ENCODE peak calls at places on chromosome 4, in six cellular contexts. L, X, R, V, W and Q are unnamed samples.

GRCh38 chr4:78242071-78242470 is 184.9 kb downstream of the FRAS1 start:
- DNase-seq in L (no peak), X (no peak), R (no peak), V (no peak), W (no peak), Q (no peak)

GRCh38 chr4:80189956-80190671 is 7.2 kb upstream of the PRDM8 start:
- DNase-seq in L (no peak), X (no peak), R (no peak), V (no peak), W (no peak), Q (no peak)

GRCh38 chr4:78684196-78685079 is 91.7 kb upstream of the BMP2K start:
- DNase-seq in L (no peak), X (no peak), R (no peak), V (no peak), W (no peak), Q (no peak)

GRCh38 chr4:98793658-98794057 is 135.2 kb upstream of the TSPAN5 start:
- DNase-seq in L (no peak), X (no peak), R (no peak), V (no peak), W (no peak), Q (no peak)

GRCh38 chr4:176343286-176343685 is 23.5 kb downstream of the SPCS3 start:
- DNase-seq in L (no peak), X (no peak), R (no peak), V (no peak), W (no peak), Q (no peak)

GRCh38 chr4:24598025-24598424 is 13.7 kb upstream of the DHX15 start:
- DNase-seq in L (peak), X (no peak), R (no peak), V (no peak), W (no peak), Q (no peak)

GRCh38 chr4:173121044-173121685 is 47.4 kb upstream of the GALNT7 start:
- DNase-seq in L (peak), X (no peak), R (no peak), V (no peak), W (no peak), Q (no peak)

GRCh38 chr4:86306816-86307215 is 53.0 kb downstream of the MAPK10 start:
- DNase-seq in L (no peak), X (no peak), R (no peak), V (no peak), W (no peak), Q (no peak)

GRCh38 chr4:3374011-3374645 is 67.6 kb upstream of the HGFAC start:
- DNase-seq in L (no peak), X (no peak), R (no peak), V (no peak), W (no peak), Q (no peak)

GRCh38 chr4:38279650-38280322 is 319.6 kb downstream of the PTTG2 start:
- DNase-seq in L (no peak), X (no peak), R (no peak), V (no peak), W (no peak), Q (no peak)

GRCh38 chr4:153916273-153916755 is 127.4 kb upstream of the SFRP2 start:
- DNase-seq in L (no peak), X (no peak), R (no peak), V (no peak), W (no peak), Q (no peak)

GRCh38 chr4:168831919-168832745 is 177.9 kb downstream of the CBR4 start:
- DNase-seq in L (peak), X (peak), R (peak), V (peak), W (peak), Q (peak)

GRCh38 chr4:24070117-24070516 is 180.3 kb upstream of the PPARGC1A start:
- DNase-seq in L (no peak), X (no peak), R (no peak), V (no peak), W (no peak), Q (no peak)

GRCh38 chr4:84931961-84932360 is 34.5 kb downstream of the WDFY3 start:
- DNase-seq in L (no peak), X (no peak), R (no peak), V (no peak), W (no peak), Q (no peak)

GRCh38 chr4:8392591-8393190 is 47.8 kb downstream of the ACOX3 start:
- DNase-seq in L (no peak), X (no peak), R (no peak), V (no peak), W (no peak), Q (no peak)

GRCh38 chr4:8393593-8394038 is 46.9 kb downstream of the ACOX3 start:
- DNase-seq in L (no peak), X (peak), R (peak), V (peak), W (no peak), Q (no peak)

GRCh38 chr4:8394806-8395205 is 45.7 kb downstream of the ACOX3 start:
- DNase-seq in L (no peak), X (no peak), R (no peak), V (peak), W (no peak), Q (no peak)

GRCh38 chr4:8395504-8395903 is 45.0 kb downstream of the ACOX3 start:
- DNase-seq in L (no peak), X (no peak), R (no peak), V (no peak), W (no peak), Q (no peak)

GRCh38 chr4:8394125-8394524 is 46.4 kb downstream of the ACOX3 start:
- DNase-seq in L (peak), X (peak), R (peak), V (peak), W (no peak), Q (no peak)
- H3K27ac ChIP-seq in L (peak), X (peak), R (peak), V (peak), W (peak), Q (peak)

DNA sequence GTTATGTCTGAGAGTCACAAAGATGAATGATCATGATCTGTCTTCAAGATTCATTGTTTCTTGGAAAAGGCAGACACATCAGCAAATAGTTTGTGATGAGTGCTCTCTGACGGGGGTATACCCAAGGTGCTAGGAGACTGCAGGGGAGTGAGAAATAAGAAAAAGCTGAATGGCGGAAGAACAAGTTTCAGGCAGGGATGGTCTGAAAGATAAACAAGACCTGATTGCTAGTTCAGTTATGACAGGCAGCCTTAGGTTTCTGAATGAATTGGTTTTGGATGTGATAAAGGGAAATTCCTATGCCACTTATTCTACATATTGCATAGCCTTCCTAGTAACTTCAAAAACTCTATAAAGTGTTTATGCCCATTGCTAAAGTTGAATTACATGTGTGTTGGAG is 327.0 kb upstream of the DKK2 start:
- DNase-seq in L (no peak), X (no peak), R (no peak), V (no peak), W (no peak), Q (no peak)
- H3K27ac ChIP-seq in L (no peak), X (no peak), R (no peak), V (no peak), W (no peak), Q (no peak)

DNA sequence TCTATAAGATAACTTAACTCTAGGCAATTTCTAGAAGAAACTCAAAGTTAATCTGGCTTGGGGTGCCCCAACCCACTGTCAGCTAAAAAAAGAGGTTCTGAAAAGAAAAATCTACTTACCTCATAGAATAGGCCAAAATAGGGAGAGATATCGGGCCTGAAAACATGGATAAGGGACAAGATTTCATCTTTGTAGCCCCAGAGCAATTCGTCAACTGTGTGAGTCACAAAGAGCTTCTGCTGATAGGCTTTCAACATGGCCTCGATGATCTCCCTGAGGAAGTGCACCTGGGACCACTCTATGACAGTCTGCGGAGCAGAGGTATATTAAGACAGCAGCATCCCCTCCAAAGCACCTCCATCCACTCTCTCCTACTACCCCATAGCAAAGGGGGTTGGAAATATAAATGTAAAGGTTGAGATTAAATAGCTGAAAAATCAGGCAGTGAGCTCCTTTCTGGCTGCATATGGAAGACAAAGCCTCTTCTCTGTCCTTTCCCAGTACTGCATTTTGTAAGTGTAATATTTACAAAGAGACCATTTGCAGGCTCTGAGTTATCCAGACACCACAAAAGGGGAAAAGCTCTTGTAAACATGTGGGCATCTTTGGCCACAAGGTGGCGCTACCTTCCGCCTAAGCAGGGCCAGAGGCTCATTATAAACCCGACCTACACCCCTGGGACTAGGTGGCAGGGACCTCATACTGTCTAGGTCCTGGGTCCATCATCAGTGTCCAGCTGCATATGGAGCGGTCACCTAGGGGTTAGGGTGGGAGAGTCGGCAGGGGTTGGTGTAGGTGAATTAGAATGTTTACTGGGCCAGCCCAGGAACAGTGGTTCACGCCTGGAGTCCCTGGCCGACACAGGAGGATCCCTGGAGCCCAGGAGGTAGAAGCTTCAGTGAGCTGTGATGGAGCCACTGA is 31.5 kb upstream of the NUP54 start:
- DNase-seq in L (peak), X (peak), R (peak), V (peak), W (peak), Q (peak)
- H3K27ac ChIP-seq in L (peak), X (no peak), R (no peak), V (peak), W (no peak), Q (no peak)

GRCh38 chr4:53321988-53322289 is 43.9 kb downstream of the SCFD2 start:
- DNase-seq in L (no peak), X (no peak), R (no peak), V (no peak), W (no peak), Q (no peak)
- H3K27ac ChIP-seq in L (peak), X (no peak), R (no peak), V (no peak), W (no peak), Q (no peak)

DNA sequence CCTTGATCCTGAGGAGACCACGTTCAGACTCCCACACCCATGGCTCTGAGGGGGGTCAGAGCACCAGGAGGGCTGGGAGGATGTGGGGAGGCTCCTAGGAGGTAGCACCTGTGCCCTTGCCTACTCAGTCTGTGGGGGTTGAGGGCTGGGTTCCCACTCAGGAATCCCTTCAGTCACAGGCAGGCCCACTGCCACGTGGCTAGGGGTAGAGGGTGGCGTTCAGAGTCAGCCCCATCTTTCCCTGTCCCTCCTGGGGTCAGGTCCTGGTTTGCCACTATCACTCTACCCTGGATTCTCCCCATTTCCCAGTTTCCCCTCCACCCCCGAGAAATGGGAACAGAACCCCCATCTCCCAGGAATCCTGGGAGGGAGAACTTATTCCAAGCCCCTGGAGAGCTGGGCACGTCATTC is 111.3 kb downstream of the PSAPL1 start:
- DNase-seq in L (no peak), X (no peak), R (no peak), V (no peak), W (no peak), Q (no peak)
- H3K27ac ChIP-seq in L (no peak), X (no peak), R (no peak), V (peak), W (no peak), Q (no peak)

DNA sequence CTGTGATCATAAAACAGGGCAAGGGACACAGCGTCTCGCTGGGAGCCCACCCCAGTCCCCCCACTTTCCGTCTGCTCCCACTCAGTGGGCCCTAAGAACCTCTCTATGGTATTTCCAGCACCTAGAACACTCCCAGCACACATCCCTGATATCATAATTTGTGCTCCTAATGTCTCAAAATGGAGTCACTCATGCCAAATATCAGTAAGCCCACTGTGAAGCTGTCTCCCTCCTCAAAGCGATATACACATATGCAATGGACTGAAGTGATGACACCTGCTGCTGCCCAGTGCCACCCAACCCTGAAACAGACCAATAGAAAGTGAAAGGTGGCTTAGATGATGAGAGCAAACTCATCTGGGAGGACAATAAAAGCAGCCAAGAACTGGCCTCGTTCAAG is 17.9 kb downstream of the ENPP6 start:
- DNase-seq in L (no peak), X (no peak), R (no peak), V (no peak), W (no peak), Q (no peak)
- H3K27ac ChIP-seq in L (no peak), X (no peak), R (no peak), V (no peak), W (no peak), Q (no peak)

GRCh38 chr4:139825523-139826014 is 159.9 kb downstream of the MGST2 start:
- DNase-seq in L (no peak), X (no peak), R (no peak), V (no peak), W (no peak), Q (no peak)
- H3K27ac ChIP-seq in L (no peak), X (no peak), R (peak), V (no peak), W (no peak), Q (no peak)

DNA sequence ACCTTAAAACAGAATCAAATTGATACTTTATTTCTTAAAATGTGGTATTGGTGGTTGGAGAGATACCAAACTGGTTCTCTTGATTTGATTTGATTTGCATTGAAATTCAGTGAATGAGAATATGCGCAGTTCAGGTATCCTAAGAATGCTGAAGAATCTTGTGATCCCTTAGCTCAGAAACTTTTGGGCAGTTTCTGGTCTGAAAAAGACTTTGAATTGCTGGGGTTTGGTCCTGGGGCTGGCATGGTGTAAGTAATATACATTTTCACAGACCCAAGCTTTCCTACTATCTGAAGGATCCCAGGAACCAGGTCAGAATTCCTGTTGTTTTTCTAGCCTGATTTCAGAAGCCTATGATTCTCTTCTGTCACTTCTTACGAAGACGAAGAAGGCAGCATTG is 6.6 kb downstream of the RAB33B start:
- DNase-seq in L (no peak), X (no peak), R (no peak), V (no peak), W (no peak), Q (no peak)
- H3K27ac ChIP-seq in L (no peak), X (no peak), R (no peak), V (no peak), W (no peak), Q (no peak)

GRCh38 chr4:126526335-126526734 is 1106.4 kb upstream of the INTU start:
- DNase-seq in L (no peak), X (no peak), R (no peak), V (no peak), W (no peak), Q (no peak)
- H3K27ac ChIP-seq in L (no peak), X (no peak), R (no peak), V (no peak), W (no peak), Q (no peak)